ENCODE peak calls at places on chromosomes 13 and 19, in ten cellular contexts. K, D, P, X, Z, N, S, W, E and Y are unnamed samples.

GRCh38 chr13:29676535-29676934 is 81.0 kb upstream of the SLC7A1 start:
- DNase-seq in K (no peak), D (no peak), P (peak), X (no peak), Z (no peak), N (no peak), S (no peak), W (no peak), E (no peak), Y (no peak)

GRCh38 chr13:51478418-51479198 is 25.8 kb upstream of the INTS6 start:
- DNase-seq in K (no peak), D (no peak), P (no peak), X (no peak), Z (no peak), N (no peak), S (no peak), W (no peak), E (no peak), Y (no peak)

GRCh38 chr13:43057653-43058317 is 34.4 kb downstream of the DNAJC15 start:
- DNase-seq in K (no peak), D (no peak), P (peak), X (peak), Z (peak), N (no peak), S (no peak), W (peak), E (no peak), Y (no peak)

GRCh38 chr19:55265723-55266386 is 7.0 kb upstream of the PPP6R1 start:
- DNase-seq in K (no peak), D (no peak), P (no peak), X (no peak), Z (no peak), N (no peak), S (no peak), W (no peak), E (no peak), Y (no peak)

GRCh38 chr19:6476155-6476895 is 5.3 kb downstream of the DENND1C start:
- DNase-seq in K (no peak), D (peak), P (peak), X (peak), Z (peak), N (no peak), S (peak), W (peak), E (peak), Y (peak)

GRCh38 chr13:98246538-98247172 is 69.6 kb upstream of the RNF113B start:
- DNase-seq in K (no peak), D (no peak), P (no peak), X (no peak), Z (no peak), N (no peak), S (no peak), W (no peak), E (no peak), Y (no peak)

GRCh38 chr13:35947315-35947714 is 183.9 kb downstream of the DCLK1 start:
- DNase-seq in K (no peak), D (no peak), P (no peak), X (no peak), Z (no peak), N (no peak), S (no peak), W (no peak), E (no peak), Y (no peak)

GRCh38 chr13:99395436-99395835 is 88.2 kb upstream of the GPR183 start:
- DNase-seq in K (no peak), D (no peak), P (no peak), X (no peak), Z (no peak), N (no peak), S (no peak), W (no peak), E (no peak), Y (no peak)

GRCh38 chr19:7748756-7749155 is 1.4 kb upstream of the CD209 start:
- DNase-seq in K (no peak), D (no peak), P (peak), X (no peak), Z (no peak), N (no peak), S (peak), W (peak), E (no peak), Y (no peak)